ENCODE peak calls at places on chromosomes 7 and 10, in four cellular contexts. G is GM12878, H is H1, K is HepG2. S is an unnamed sample.

GRCh38 chr10:124465003-124465776 is 3.6 kb downstream of the LHPP start:
- DNase-seq in G (peak; percentile 25), K (no peak), H (no peak), S (no peak)

GRCh38 chr7:80630611-80631010 is 7.8 kb upstream of the CD36 start:
- DNase-seq in G (no peak), H (no peak), K (peak; percentile 26), S (no peak)

GRCh38 chr10:91613411-91614253 is 19.2 kb downstream of the PPP1R3C start:
- DNase-seq in H (no peak), K (no peak), G (no peak), S (peak; percentile 39)

GRCh38 chr10:97648557-97649404 is 8.3 kb downstream of the PI4K2A start:
- DNase-seq in H (no peak), G (peak; percentile 47), K (peak; percentile 68), S (peak; percentile 20)

GRCh38 chr7:131623154-131623553 is 66.7 kb upstream of the PODXL start:
- DNase-seq in G (no peak), K (no peak), H (no peak), S (peak; percentile 78)

GRCh38 chr10:15897282-15897681 is 37.0 kb upstream of the MINDY3 start:
- DNase-seq in K (no peak), H (no peak), G (no peak), S (no peak)

GRCh38 chr10:119919823-119920222 is 27.3 kb downstream of the SEC23IP start:
- DNase-seq in G (peak; percentile 13), K (no peak), H (no peak), S (no peak)

GRCh38 chr10:116162851-116163250 is 110.2 kb downstream of the GFRA1 start:
- DNase-seq in K (no peak), G (no peak), H (no peak), S (no peak)

GRCh38 chr10:12181065-12181775 is 14.5 kb downstream of the NUDT5 start:
- DNase-seq in K (no peak), H (no peak), G (peak; percentile 31), S (no peak)

GRCh38 chr7:116341222-116341907 is 131.0 kb downstream of the TES start:
- DNase-seq in K (no peak), H (no peak), G (no peak), S (peak; percentile 32)

GRCh38 chr7:43586251-43586900 is 3.5 kb downstream of the STK17A start:
- DNase-seq in H (no peak), K (peak; percentile 82), G (no peak), S (no peak)

GRCh38 chr10:86635402-86635801 is 18.9 kb upstream of the OPN4 start:
- DNase-seq in K (no peak), G (no peak), H (no peak), S (no peak)

GRCh38 chr10:92527716-92528115 is 46.2 kb downstream of the IDE start:
- DNase-seq in H (no peak), G (no peak), K (no peak), S (no peak)

GRCh38 chr7:36651404-36651803 is 72.9 kb downstream of the AOAH start:
- DNase-seq in H (no peak), G (no peak), K (no peak), S (no peak)

GRCh38 chr10:69397972-69398371 is 18.7 kb downstream of the TACR2 start:
- DNase-seq in K (no peak), G (no peak), H (no peak), S (no peak)

GRCh38 chr7:43674559-43675436 is 54.5 kb downstream of the COA1 start:
- DNase-seq in H (no peak), K (peak; percentile 92), G (no peak), S (peak; percentile 29)

GRCh38 chr7:66591801-66592596 is 36.7 kb upstream of the KCTD7 start:
- DNase-seq in G (peak; percentile 64), H (peak; percentile 49), K (peak; percentile 91), S (peak; percentile 94)

GRCh38 chr7:82146491-82146890 is 297.1 kb downstream of the CACNA2D1 start:
- DNase-seq in G (no peak), H (no peak), K (no peak), S (no peak)

GRCh38 chr10:121112618-121113384 is 261.6 kb downstream of the WDR11 start:
- DNase-seq in H (no peak), K (no peak), G (no peak), S (no peak)

GRCh38 chr7:22730921-22731654 is 4.1 kb downstream of the IL6 start:
- DNase-seq in G (no peak), K (no peak), H (no peak), S (no peak)

GRCh38 chr10:118721005-118721876 is 33.5 kb downstream of the CACUL1 start:
- DNase-seq in K (peak; percentile 28), G (no peak), H (no peak), S (peak; percentile 32)

GRCh38 chr10:110137142-110137545 is 70.3 kb upstream of the MXI1 start:
- DNase-seq in G (peak; percentile 48), K (peak; percentile 76), H (no peak), S (peak; percentile 41)

GRCh38 chr10:78688945-78689935 is 379.5 kb upstream of the ZMIZ1 start:
- DNase-seq in H (no peak), G (no peak), K (no peak), S (no peak)

GRCh38 chr10:62046522-62047239 is 145.2 kb downstream of the ARID5B start:
- DNase-seq in H (no peak), K (peak; percentile 67), G (peak; percentile 55), S (no peak)

GRCh38 chr10:51689536-51689935 is 9.9 kb downstream of the CSTF2T start:
- DNase-seq in K (no peak), G (no peak), H (no peak), S (no peak)

DNA sequence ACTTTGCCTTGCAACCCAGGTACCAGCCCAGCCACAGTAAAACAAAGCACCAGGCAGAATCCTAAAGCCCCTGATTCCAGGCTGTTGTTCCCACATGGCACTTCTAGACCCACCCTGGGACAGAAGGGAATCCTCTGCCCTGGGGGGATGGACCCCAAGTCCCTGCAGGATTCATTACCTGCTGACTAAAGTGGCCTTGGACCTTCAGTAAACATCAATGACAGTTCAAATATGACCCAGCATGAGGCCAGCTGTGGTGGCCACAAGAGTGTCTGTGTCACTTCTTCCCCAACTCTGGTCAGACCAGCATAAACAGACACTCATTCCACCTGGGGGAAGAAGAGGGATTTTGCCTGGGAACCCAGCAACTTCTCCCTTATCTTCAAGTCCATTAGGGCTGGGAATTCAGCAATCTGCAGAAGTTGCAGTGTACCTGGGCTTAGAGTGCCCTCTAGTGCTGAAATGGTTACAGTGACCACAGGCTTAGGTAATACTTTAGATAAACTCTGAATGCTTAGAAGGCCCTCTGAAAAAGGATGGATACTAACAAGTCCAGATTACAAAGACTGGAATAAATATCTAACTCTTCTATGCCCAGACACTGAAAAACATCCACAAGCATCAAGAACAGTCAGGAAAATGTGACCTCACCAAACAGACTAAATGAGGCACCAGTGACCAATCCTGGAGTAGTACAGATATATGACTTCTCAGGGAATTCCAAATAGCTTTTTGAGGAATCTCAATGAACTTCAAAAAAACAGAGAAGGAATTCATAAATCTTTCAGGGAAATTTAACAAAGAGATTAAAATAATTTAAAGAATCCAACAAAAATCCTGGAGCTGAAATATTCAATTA is 108.5 kb upstream of the TMEM168 start:
- DNase-seq in H (peak; percentile 15), G (peak; percentile 32), K (peak; percentile 79), S (peak; percentile 70)
- TF ChIP-seq CBX5 in H (no peak), G (no peak), K (peak; percentile 42), S (no peak)

DNA sequence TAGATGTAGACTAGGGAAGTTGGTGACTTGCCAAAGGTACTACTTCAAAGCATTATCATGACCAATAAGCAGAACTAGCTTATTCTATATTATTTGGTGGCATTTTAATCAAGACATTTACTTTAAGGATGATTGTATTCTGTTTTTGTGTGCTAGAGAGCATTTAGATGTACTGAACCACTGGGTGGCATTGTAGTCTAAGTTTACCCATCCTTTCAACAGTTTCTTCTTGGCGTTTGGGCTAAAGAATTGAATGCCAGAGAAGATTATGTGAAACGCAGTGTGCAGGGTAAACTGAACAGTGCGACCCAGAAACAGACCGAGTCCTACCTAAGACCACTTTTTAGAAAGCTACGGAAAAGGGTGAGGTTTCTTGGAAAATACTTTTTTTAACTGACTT is 26.8 kb downstream of the PRPF18 start:
- DNase-seq in H (no peak), G (no peak), K (no peak), S (no peak)
- TF ChIP-seq CBX5 in H (no peak), G (no peak), K (no peak), S (no peak)

GRCh38 chr10:24315211-24315610 is 106.3 kb downstream of the KIAA1217 start:
- DNase-seq in H (no peak), G (no peak), K (no peak), S (no peak)
- TF ChIP-seq CBX5 in H (no peak), G (no peak), K (no peak), S (no peak)

DNA sequence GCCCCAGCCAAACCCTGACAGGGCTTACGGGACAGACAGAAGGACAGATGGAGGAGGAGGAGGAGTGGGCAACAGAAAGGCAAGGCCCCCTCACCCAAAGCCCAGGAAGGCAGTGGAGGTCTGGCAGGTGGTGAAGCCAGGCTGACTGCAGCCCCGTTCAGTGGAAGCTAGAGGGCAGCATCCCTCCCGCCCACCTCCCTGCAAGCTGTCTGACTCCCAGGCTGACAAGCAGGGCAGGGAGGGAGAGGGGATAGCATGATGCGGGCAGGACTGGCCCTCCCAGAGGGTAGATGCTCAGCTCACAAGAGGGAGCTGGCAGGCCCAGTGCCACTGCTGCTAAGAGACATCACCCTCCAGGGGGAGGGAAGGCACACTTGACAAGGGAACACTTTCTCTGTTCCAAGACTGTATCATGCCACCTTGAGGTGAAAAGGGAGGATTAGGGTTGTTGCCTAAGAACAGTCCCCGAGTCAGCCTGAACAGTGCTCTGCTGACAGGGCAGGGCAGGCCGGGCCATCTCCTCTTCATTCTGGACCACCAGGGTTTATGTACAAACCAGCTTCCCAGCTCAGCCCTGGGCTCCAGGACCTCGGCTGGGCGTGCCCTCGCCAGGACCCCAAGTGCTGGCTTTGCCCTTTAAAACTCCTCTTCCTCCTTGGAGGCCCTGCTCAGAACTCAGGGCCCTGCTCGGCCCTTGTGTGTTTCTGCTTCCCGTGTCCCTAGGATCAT is 61.8 kb downstream of the RASGEF1A start:
- DNase-seq in K (peak; percentile 38), G (peak; percentile 11), H (no peak), S (peak; percentile 69)
- TF ChIP-seq CBX5 in K (no peak), G (no peak), H (no peak), S (no peak)

S was measured in K562.